ENCODE peak calls at places on chromosome 4, in five cellular contexts. A, S, F, G and Y are unnamed samples.

GRCh38 chr4:6386091-6386490 is 86.3 kb downstream of the PPP2R2C start:
- DNase-seq in A (no peak), S (no peak), F (no peak), G (no peak), Y (no peak)

GRCh38 chr4:107548211-107548905 is 171.7 kb downstream of the PAPSS1 start:
- DNase-seq in A (peak), S (no peak), F (no peak), G (no peak), Y (peak)

GRCh38 chr4:184359905-184360304 is 114.4 kb downstream of the IRF2 start:
- DNase-seq in A (no peak), S (no peak), F (no peak), G (no peak), Y (no peak)

GRCh38 chr4:119498520-119498919 is 130.1 kb downstream of the PDE5A start:
- DNase-seq in A (peak), S (no peak), F (no peak), G (no peak), Y (no peak)

GRCh38 chr4:150722908-150723362 is 141.0 kb downstream of the MAB21L2 start:
- DNase-seq in A (peak), S (peak), F (no peak), G (no peak), Y (no peak)

GRCh38 chr4:72031868-72032619 is at the start of gene NPFFR2:
- DNase-seq in A (peak), S (no peak), F (no peak), G (no peak), Y (no peak)

GRCh38 chr4:159268607-159269006 is 165.7 kb downstream of the RAPGEF2 start:
- DNase-seq in A (no peak), S (no peak), F (no peak), G (no peak), Y (no peak)

GRCh38 chr4:108336076-108336475 is 167.3 kb upstream of the LEF1 start:
- DNase-seq in A (no peak), S (no peak), F (no peak), G (no peak), Y (no peak)

GRCh38 chr4:176758731-176759130 is 34.0 kb downstream of the VEGFC start:
- DNase-seq in A (no peak), S (no peak), F (no peak), G (no peak), Y (no peak)

GRCh38 chr4:138334346-138335016 is 92.3 kb upstream of the SLC7A11 start:
- DNase-seq in A (no peak), S (no peak), F (no peak), G (no peak), Y (no peak)

GRCh38 chr4:1500231-1500965 is 94.2 kb upstream of the NKX1-1 start:
- DNase-seq in A (no peak), S (no peak), F (no peak), G (no peak), Y (no peak)

GRCh38 chr4:57691370-57691769 is 581.2 kb upstream of the IGFBP7 start:
- DNase-seq in A (no peak), S (no peak), F (no peak), G (no peak), Y (no peak)

GRCh38 chr4:87624698-87625097 is 16.4 kb downstream of the DSPP start:
- DNase-seq in A (no peak), S (no peak), F (no peak), G (no peak), Y (no peak)

GRCh38 chr4:76665139-76665538 is 230.1 kb downstream of the SHROOM3 start:
- DNase-seq in A (no peak), S (no peak), F (no peak), G (no peak), Y (no peak)

GRCh38 chr4:75741027-75741426 is 16.6 kb downstream of the USO1 start:
- DNase-seq in A (no peak), S (no peak), F (no peak), G (no peak), Y (no peak)

GRCh38 chr4:123564758-123565346 is 168.3 kb downstream of the SPRY1 start:
- DNase-seq in A (peak), S (no peak), F (peak), G (no peak), Y (peak)